ENCODE peak calls at places on chromosomes 13 and 19, in four cellular contexts. One of them, this sample, is unnamed.

GRCh38 chr13:71828564-71828963 is 38.4 kb downstream of the DACH1 start:
- DNase-seq in stimulated activated CD8-positive, alpha-beta memory T cell treated with anti-CD3 and anti-CD28 coated beads, Interleukin-15, amount 100 ng/mL, for 24 hours: no peak
- DNase-seq in neural crest cell: no peak
- DNase-seq in hippocampal formation: no peak
- DNase-seq in this sample: no peak

GRCh38 chr13:85586422-85586831 is 212.8 kb downstream of the SLITRK6 start:
- DNase-seq in stimulated activated CD8-positive, alpha-beta memory T cell treated with anti-CD3 and anti-CD28 coated beads, Interleukin-15, amount 100 ng/mL, for 24 hours: no peak
- DNase-seq in neural crest cell: no peak
- DNase-seq in hippocampal formation: no peak
- DNase-seq in this sample: peak

GRCh38 chr13:36131215-36131930 is at the start of gene DCLK1:
- DNase-seq in stimulated activated CD8-positive, alpha-beta memory T cell treated with anti-CD3 and anti-CD28 coated beads, Interleukin-15, amount 100 ng/mL, for 24 hours: no peak
- DNase-seq in neural crest cell: peak
- DNase-seq in hippocampal formation: peak
- DNase-seq in this sample: peak

GRCh38 chr13:29319451-29319850 is 276.0 kb downstream of the SLC7A1 start:
- DNase-seq in stimulated activated CD8-positive, alpha-beta memory T cell treated with anti-CD3 and anti-CD28 coated beads, Interleukin-15, amount 100 ng/mL, for 24 hours: no peak
- DNase-seq in neural crest cell: peak
- DNase-seq in hippocampal formation: no peak
- DNase-seq in this sample: peak

GRCh38 chr19:29320611-29321010 is 107.7 kb upstream of the UQCRFS1 start:
- DNase-seq in stimulated activated CD8-positive, alpha-beta memory T cell treated with anti-CD3 and anti-CD28 coated beads, Interleukin-15, amount 100 ng/mL, for 24 hours: no peak
- DNase-seq in neural crest cell: no peak
- DNase-seq in hippocampal formation: no peak
- DNase-seq in this sample: no peak

GRCh38 chr13:26021956-26022355 is 29.9 kb downstream of the SHISA2 start:
- DNase-seq in stimulated activated CD8-positive, alpha-beta memory T cell treated with anti-CD3 and anti-CD28 coated beads, Interleukin-15, amount 100 ng/mL, for 24 hours: no peak
- DNase-seq in neural crest cell: no peak
- DNase-seq in hippocampal formation: no peak
- DNase-seq in this sample: no peak

GRCh38 chr19:35231956-35232746 is 3.6 kb upstream of the FAM187B start:
- DNase-seq in stimulated activated CD8-positive, alpha-beta memory T cell treated with anti-CD3 and anti-CD28 coated beads, Interleukin-15, amount 100 ng/mL, for 24 hours: no peak
- DNase-seq in neural crest cell: no peak
- DNase-seq in hippocampal formation: no peak
- DNase-seq in this sample: peak

GRCh38 chr13:70747305-70747704 is 639.1 kb upstream of the KLHL1 start:
- DNase-seq in stimulated activated CD8-positive, alpha-beta memory T cell treated with anti-CD3 and anti-CD28 coated beads, Interleukin-15, amount 100 ng/mL, for 24 hours: no peak
- DNase-seq in neural crest cell: no peak
- DNase-seq in hippocampal formation: no peak
- DNase-seq in this sample: no peak

GRCh38 chr19:55432355-55432959 is 10.6 kb downstream of the SHISA7 start:
- DNase-seq in stimulated activated CD8-positive, alpha-beta memory T cell treated with anti-CD3 and anti-CD28 coated beads, Interleukin-15, amount 100 ng/mL, for 24 hours: no peak
- DNase-seq in neural crest cell: no peak
- DNase-seq in hippocampal formation: no peak
- DNase-seq in this sample: no peak

GRCh38 chr13:33280923-33281322 is 4.6 kb downstream of the STARD13 start:
- DNase-seq in stimulated activated CD8-positive, alpha-beta memory T cell treated with anti-CD3 and anti-CD28 coated beads, Interleukin-15, amount 100 ng/mL, for 24 hours: no peak
- DNase-seq in neural crest cell: no peak
- DNase-seq in hippocampal formation: no peak
- DNase-seq in this sample: no peak

GRCh38 chr19:18967358-18968146 is 26.5 kb upstream of the HOMER3 start:
- DNase-seq in stimulated activated CD8-positive, alpha-beta memory T cell treated with anti-CD3 and anti-CD28 coated beads, Interleukin-15, amount 100 ng/mL, for 24 hours: no peak
- DNase-seq in neural crest cell: no peak
- DNase-seq in hippocampal formation: peak
- DNase-seq in this sample: no peak

GRCh38 chr13:45225370-45225769 is 24.5 kb upstream of the KCTD4 start:
- DNase-seq in stimulated activated CD8-positive, alpha-beta memory T cell treated with anti-CD3 and anti-CD28 coated beads, Interleukin-15, amount 100 ng/mL, for 24 hours: no peak
- DNase-seq in neural crest cell: no peak
- DNase-seq in hippocampal formation: no peak
- DNase-seq in this sample: no peak

GRCh38 chr19:4365341-4365740 is 22.0 kb downstream of the MPND start:
- DNase-seq in stimulated activated CD8-positive, alpha-beta memory T cell treated with anti-CD3 and anti-CD28 coated beads, Interleukin-15, amount 100 ng/mL, for 24 hours: no peak
- DNase-seq in neural crest cell: no peak
- DNase-seq in hippocampal formation: no peak
- DNase-seq in this sample: no peak

GRCh38 chr13:40452038-40452666 is 214.3 kb downstream of the FOXO1 start:
- DNase-seq in stimulated activated CD8-positive, alpha-beta memory T cell treated with anti-CD3 and anti-CD28 coated beads, Interleukin-15, amount 100 ng/mL, for 24 hours: no peak
- DNase-seq in neural crest cell: no peak
- DNase-seq in hippocampal formation: peak
- DNase-seq in this sample: no peak

GRCh38 chr19:3607398-3608078 is 863 bp upstream of the TBXA2R start:
- DNase-seq in stimulated activated CD8-positive, alpha-beta memory T cell treated with anti-CD3 and anti-CD28 coated beads, Interleukin-15, amount 100 ng/mL, for 24 hours: no peak
- DNase-seq in neural crest cell: no peak
- DNase-seq in hippocampal formation: no peak
- DNase-seq in this sample: peak

GRCh38 chr19:3142292-3142670 is 6.4 kb downstream of the GNA15 start:
- DNase-seq in stimulated activated CD8-positive, alpha-beta memory T cell treated with anti-CD3 and anti-CD28 coated beads, Interleukin-15, amount 100 ng/mL, for 24 hours: no peak
- DNase-seq in neural crest cell: no peak
- DNase-seq in hippocampal formation: no peak
- DNase-seq in this sample: no peak

GRCh38 chr13:98019186-98019585 is 65.7 kb downstream of the IPO5 start:
- DNase-seq in stimulated activated CD8-positive, alpha-beta memory T cell treated with anti-CD3 and anti-CD28 coated beads, Interleukin-15, amount 100 ng/mL, for 24 hours: no peak
- DNase-seq in neural crest cell: no peak
- DNase-seq in hippocampal formation: no peak
- DNase-seq in this sample: no peak

GRCh38 chr13:71644579-71644978 is 222.4 kb downstream of the DACH1 start:
- DNase-seq in stimulated activated CD8-positive, alpha-beta memory T cell treated with anti-CD3 and anti-CD28 coated beads, Interleukin-15, amount 100 ng/mL, for 24 hours: no peak
- DNase-seq in neural crest cell: no peak
- DNase-seq in hippocampal formation: no peak
- DNase-seq in this sample: no peak

GRCh38 chr19:46428278-46429141 is at the start of gene PNMA8C:
- DNase-seq in stimulated activated CD8-positive, alpha-beta memory T cell treated with anti-CD3 and anti-CD28 coated beads, Interleukin-15, amount 100 ng/mL, for 24 hours: no peak
- DNase-seq in neural crest cell: peak
- DNase-seq in hippocampal formation: peak
- DNase-seq in this sample: peak

GRCh38 chr13:91907398-91907797 is 509.0 kb downstream of the GPC5 start:
- DNase-seq in stimulated activated CD8-positive, alpha-beta memory T cell treated with anti-CD3 and anti-CD28 coated beads, Interleukin-15, amount 100 ng/mL, for 24 hours: no peak
- DNase-seq in neural crest cell: no peak
- DNase-seq in hippocampal formation: no peak
- DNase-seq in this sample: no peak

GRCh38 chr13:32427852-32428580 is at the start of gene N4BP2L1:
- DNase-seq in stimulated activated CD8-positive, alpha-beta memory T cell treated with anti-CD3 and anti-CD28 coated beads, Interleukin-15, amount 100 ng/mL, for 24 hours: peak
- DNase-seq in neural crest cell: no peak
- DNase-seq in hippocampal formation: peak
- DNase-seq in this sample: peak

GRCh38 chr19:10478476-10478875 is 24.7 kb downstream of the KEAP1 start:
- DNase-seq in stimulated activated CD8-positive, alpha-beta memory T cell treated with anti-CD3 and anti-CD28 coated beads, Interleukin-15, amount 100 ng/mL, for 24 hours: no peak
- DNase-seq in neural crest cell: no peak
- DNase-seq in hippocampal formation: no peak
- DNase-seq in this sample: no peak

GRCh38 chr19:55437410-55437809 is 5.7 kb downstream of the SHISA7 start:
- DNase-seq in stimulated activated CD8-positive, alpha-beta memory T cell treated with anti-CD3 and anti-CD28 coated beads, Interleukin-15, amount 100 ng/mL, for 24 hours: no peak
- DNase-seq in neural crest cell: peak
- DNase-seq in hippocampal formation: no peak
- DNase-seq in this sample: peak

GRCh38 chr13:98824376-98825160 is 72.1 kb upstream of the SLC15A1 start:
- DNase-seq in stimulated activated CD8-positive, alpha-beta memory T cell treated with anti-CD3 and anti-CD28 coated beads, Interleukin-15, amount 100 ng/mL, for 24 hours: no peak
- DNase-seq in neural crest cell: no peak
- DNase-seq in hippocampal formation: no peak
- DNase-seq in this sample: no peak

GRCh38 chr19:50222691-50223438 is 19.4 kb downstream of the MYH14 start:
- DNase-seq in stimulated activated CD8-positive, alpha-beta memory T cell treated with anti-CD3 and anti-CD28 coated beads, Interleukin-15, amount 100 ng/mL, for 24 hours: no peak
- DNase-seq in neural crest cell: no peak
- DNase-seq in hippocampal formation: no peak
- DNase-seq in this sample: no peak

GRCh38 chr19:40321076-40321475 is 27.1 kb downstream of the C19orf47 start:
- DNase-seq in stimulated activated CD8-positive, alpha-beta memory T cell treated with anti-CD3 and anti-CD28 coated beads, Interleukin-15, amount 100 ng/mL, for 24 hours: no peak
- DNase-seq in neural crest cell: no peak
- DNase-seq in hippocampal formation: no peak
- DNase-seq in this sample: no peak

GRCh38 chr19:15248648-15249559 is 16.7 kb upstream of the EPHX3 start:
- DNase-seq in stimulated activated CD8-positive, alpha-beta memory T cell treated with anti-CD3 and anti-CD28 coated beads, Interleukin-15, amount 100 ng/mL, for 24 hours: no peak
- DNase-seq in neural crest cell: no peak
- DNase-seq in hippocampal formation: no peak
- DNase-seq in this sample: peak

GRCh38 chr13:74134777-74135305 is 637 bp upstream of the KLF12 start:
- DNase-seq in stimulated activated CD8-positive, alpha-beta memory T cell treated with anti-CD3 and anti-CD28 coated beads, Interleukin-15, amount 100 ng/mL, for 24 hours: peak
- DNase-seq in neural crest cell: peak
- DNase-seq in hippocampal formation: peak
- DNase-seq in this sample: peak

GRCh38 chr19:40612831-40613668 is 11.9 kb downstream of the LTBP4 start:
- DNase-seq in stimulated activated CD8-positive, alpha-beta memory T cell treated with anti-CD3 and anti-CD28 coated beads, Interleukin-15, amount 100 ng/mL, for 24 hours: peak
- DNase-seq in neural crest cell: no peak
- DNase-seq in hippocampal formation: no peak
- DNase-seq in this sample: peak

GRCh38 chr19:48842744-48843162 is 6.5 kb upstream of the HSD17B14 start:
- DNase-seq in stimulated activated CD8-positive, alpha-beta memory T cell treated with anti-CD3 and anti-CD28 coated beads, Interleukin-15, amount 100 ng/mL, for 24 hours: no peak
- DNase-seq in neural crest cell: peak
- DNase-seq in hippocampal formation: peak
- DNase-seq in this sample: peak

This sample was measured in islet precursor cell.